ENCODE peak calls at places on chromosomes 1 and 21, in ten cellular contexts. L is Daoy; H is T follicular helper cell; R is activated T-cell treated with anti-CD3 and anti-CD28 coated beads, Interleukin-2, amount 50 U/mL, for 72 hours; K is lower lobe of right lung; I is progenitor cell of endocrine pancreas; F is upper lobe of right lung; W is iPS-NIHi11; V is activated CD8-positive, alpha-beta T cell treated with anti-CD3 and anti-CD28 coated beads for 36 hours; B is nucleus accumbens. D is an unnamed sample.

GRCh38 chr1:37031871-37032270 is 2.4 kb downstream of the GRIK3 start:
- DNase-seq in L (no peak), R (no peak), W (no peak), V (no peak), H (no peak), K (no peak), B (no peak), F (no peak), I (no peak), D (no peak)

GRCh38 chr1:160830321-160831153 is 32.1 kb downstream of the CD244 start:
- DNase-seq in W (peak; percentile 77), I (peak; percentile 71), L (peak; percentile 70), K (peak; percentile 80), F (peak; percentile 87), H (peak; percentile 71), V (peak; percentile 89), B (no peak), R (peak; percentile 82), D (no peak)

GRCh38 chr21:36700961-36701911 is 2.3 kb downstream of the SIM2 start:
- DNase-seq in B (no peak), W (no peak), I (no peak), L (peak; percentile 39), K (no peak), F (peak; percentile 61), R (peak; percentile 18), H (no peak), V (no peak), D (no peak)

GRCh38 chr21:45034556-45035476 is 39.6 kb upstream of the ADARB1 start:
- DNase-seq in K (no peak), F (peak; percentile 49), L (no peak), H (no peak), R (no peak), V (no peak), B (no peak), W (no peak), I (no peak), D (no peak)

GRCh38 chr1:205262706-205263105 is 35.0 kb downstream of the TMCC2 start:
- DNase-seq in V (no peak), H (no peak), I (no peak), B (no peak), W (no peak), L (peak; percentile 45), K (no peak), F (no peak), R (no peak), D (no peak)

GRCh38 chr1:75539230-75540116 is 71.4 kb downstream of the SLC44A5 start:
- DNase-seq in K (no peak), L (no peak), R (no peak), F (no peak), H (no peak), W (no peak), B (no peak), I (no peak), V (no peak), D (no peak)

GRCh38 chr1:211337430-211338227 is 11.0 kb downstream of the TRAF5 start:
- DNase-seq in B (no peak), L (no peak), V (no peak), I (no peak), H (no peak), R (no peak), F (no peak), W (no peak), K (no peak), D (no peak)

GRCh38 chr21:15895142-15896106 is 165.6 kb downstream of the USP25 start:
- DNase-seq in V (no peak), K (no peak), B (no peak), R (no peak), W (no peak), F (peak; percentile 40), L (no peak), H (no peak), I (no peak), D (no peak)

GRCh38 chr1:31675761-31676160 is 28.1 kb downstream of the COL16A1 start:
- DNase-seq in F (no peak), W (no peak), L (no peak), B (no peak), R (no peak), H (no peak), I (no peak), V (no peak), K (no peak), D (no peak)

GRCh38 chr1:10575616-10576015 is 100.9 kb downstream of the PEX14 start:
- DNase-seq in V (no peak), I (no peak), L (peak; percentile 62), W (no peak), K (no peak), R (no peak), B (no peak), F (no peak), H (no peak), D (no peak)

GRCh38 chr1:217647791-217648190 is 16.6 kb downstream of the SPATA17 start:
- DNase-seq in F (no peak), W (no peak), H (no peak), K (no peak), B (no peak), L (peak; percentile 38), V (no peak), R (no peak), I (no peak), D (no peak)

GRCh38 chr1:160256396-160257046 is 5.8 kb downstream of the DCAF8 start:
- DNase-seq in V (no peak), R (no peak), I (no peak), F (no peak), L (peak; percentile 67), W (no peak), K (no peak), B (no peak), H (no peak), D (no peak)